ENCODE peak calls at places on chromosomes 5 and 9, in seven cellular contexts. One of them, this sample, is unnamed.

GRCh38 chr5:158992104-158992740 is 107.5 kb downstream of the EBF1 start:
- DNase-seq in SK-N-SH: no peak
- DNase-seq in GM12878: no peak
- DNase-seq in H1: no peak
- DNase-seq in Panc1: no peak
- DNase-seq in K562: no peak
- DNase-seq in HepG2: no peak
- DNase-seq in this sample: no peak

GRCh38 chr5:111689576-111689975 is 67.4 kb downstream of the NREP start:
- DNase-seq in SK-N-SH: no peak
- DNase-seq in GM12878: no peak
- DNase-seq in H1: no peak
- DNase-seq in Panc1: no peak
- DNase-seq in K562: no peak
- DNase-seq in HepG2: no peak
- DNase-seq in this sample: no peak

GRCh38 chr5:167555771-167556170 is 735.7 kb upstream of the WWC1 start:
- DNase-seq in SK-N-SH: no peak
- DNase-seq in GM12878: no peak
- DNase-seq in H1: no peak
- DNase-seq in Panc1: no peak
- DNase-seq in K562: no peak
- DNase-seq in HepG2: no peak
- DNase-seq in this sample: no peak

GRCh38 chr5:31119938-31120641 is 73.4 kb upstream of the CDH6 start:
- DNase-seq in SK-N-SH: no peak
- DNase-seq in GM12878: no peak
- DNase-seq in H1: no peak
- DNase-seq in Panc1: no peak
- DNase-seq in K562: no peak
- DNase-seq in HepG2: no peak
- DNase-seq in this sample: no peak

GRCh38 chr5:152817311-152817710 is 412.2 kb upstream of the NMUR2 start:
- DNase-seq in SK-N-SH: no peak
- DNase-seq in GM12878: no peak
- DNase-seq in H1: no peak
- DNase-seq in Panc1: no peak
- DNase-seq in K562: no peak
- DNase-seq in HepG2: no peak
- DNase-seq in this sample: no peak

GRCh38 chr9:4126996-4127395 is 172.9 kb downstream of the GLIS3 start:
- DNase-seq in SK-N-SH: no peak
- DNase-seq in GM12878: no peak
- DNase-seq in H1: no peak
- DNase-seq in Panc1: no peak
- DNase-seq in K562: no peak
- DNase-seq in HepG2: no peak
- DNase-seq in this sample: no peak

GRCh38 chr5:147327905-147328304 is 93.1 kb downstream of the STK32A start:
- DNase-seq in SK-N-SH: no peak
- DNase-seq in GM12878: no peak
- DNase-seq in H1: no peak
- DNase-seq in Panc1: no peak
- DNase-seq in K562: no peak
- DNase-seq in HepG2: no peak
- DNase-seq in this sample: no peak

GRCh38 chr5:147737921-147738320 is 44.6 kb downstream of the JAKMIP2 start:
- DNase-seq in SK-N-SH: no peak
- DNase-seq in GM12878: no peak
- DNase-seq in H1: no peak
- DNase-seq in Panc1: no peak
- DNase-seq in K562: no peak
- DNase-seq in HepG2: no peak
- DNase-seq in this sample: no peak

GRCh38 chr9:83430681-83431080 is 107.5 kb downstream of the FRMD3 start:
- DNase-seq in SK-N-SH: no peak
- DNase-seq in GM12878: no peak
- DNase-seq in H1: no peak
- DNase-seq in Panc1: no peak
- DNase-seq in K562: no peak
- DNase-seq in HepG2: no peak
- DNase-seq in this sample: no peak

GRCh38 chr5:148996270-148996669 is 66.6 kb downstream of the SH3TC2 start:
- DNase-seq in SK-N-SH: no peak
- DNase-seq in GM12878: no peak
- DNase-seq in H1: no peak
- DNase-seq in Panc1: no peak
- DNase-seq in K562: no peak
- DNase-seq in HepG2: no peak
- DNase-seq in this sample: no peak

GRCh38 chr5:1860949-1861348 is 21.8 kb downstream of the IRX4 start:
- DNase-seq in SK-N-SH: no peak
- DNase-seq in GM12878: no peak
- DNase-seq in H1: no peak
- DNase-seq in Panc1: no peak
- DNase-seq in K562: no peak
- DNase-seq in HepG2: no peak
- DNase-seq in this sample: no peak

GRCh38 chr5:55429707-55430253 is 105.0 kb downstream of the PLPP1 start:
- DNase-seq in SK-N-SH: peak; percentile 35
- DNase-seq in GM12878: no peak
- DNase-seq in H1: no peak
- DNase-seq in Panc1: no peak
- DNase-seq in K562: no peak
- DNase-seq in HepG2: peak; percentile 84
- DNase-seq in this sample: no peak

GRCh38 chr9:127523312-127523851 is 72.1 kb downstream of the LRSAM1 start:
- DNase-seq in SK-N-SH: peak; percentile 68
- DNase-seq in GM12878: no peak
- DNase-seq in H1: peak; percentile 82
- DNase-seq in Panc1: no peak
- DNase-seq in K562: peak; percentile 75
- DNase-seq in HepG2: no peak
- DNase-seq in this sample: peak; percentile 50

GRCh38 chr5:127700237-127700766 is 2.9 kb upstream of the CCDC192 start:
- DNase-seq in SK-N-SH: no peak
- DNase-seq in GM12878: no peak
- DNase-seq in H1: no peak
- DNase-seq in Panc1: no peak
- DNase-seq in K562: no peak
- DNase-seq in HepG2: no peak
- DNase-seq in this sample: no peak

GRCh38 chr9:89007041-89007440 is 15.8 kb downstream of the S1PR3 start:
- DNase-seq in SK-N-SH: no peak
- DNase-seq in GM12878: no peak
- DNase-seq in H1: peak; percentile 38
- DNase-seq in Panc1: no peak
- DNase-seq in K562: no peak
- DNase-seq in HepG2: no peak
- DNase-seq in this sample: no peak

GRCh38 chr9:6090272-6090671 is 74.8 kb upstream of the RANBP6 start:
- DNase-seq in SK-N-SH: no peak
- DNase-seq in GM12878: no peak
- DNase-seq in H1: no peak
- DNase-seq in Panc1: no peak
- DNase-seq in K562: no peak
- DNase-seq in HepG2: no peak
- DNase-seq in this sample: no peak

GRCh38 chr9:73536403-73536802 is 384.7 kb downstream of the ANXA1 start:
- DNase-seq in SK-N-SH: no peak
- DNase-seq in GM12878: no peak
- DNase-seq in H1: no peak
- DNase-seq in Panc1: no peak
- DNase-seq in K562: no peak
- DNase-seq in HepG2: no peak
- DNase-seq in this sample: no peak

GRCh38 chr5:131109540-131110255 is 55.4 kb downstream of the HINT1 start:
- DNase-seq in SK-N-SH: peak; percentile 46
- DNase-seq in GM12878: peak; percentile 12
- DNase-seq in H1: no peak
- DNase-seq in Panc1: peak; percentile 17
- DNase-seq in K562: peak; percentile 18
- DNase-seq in HepG2: peak; percentile 17
- DNase-seq in this sample: peak; percentile 35
- TF ChIP-seq SIN3A in SK-N-SH: no peak
- TF ChIP-seq SIN3A in GM12878: no peak
- TF ChIP-seq SIN3A in H1: no peak
- TF ChIP-seq SIN3A in Panc1: no peak
- TF ChIP-seq SIN3A in K562: no peak
- TF ChIP-seq SIN3A in HepG2: no peak
- TF ChIP-seq SIN3A in this sample: no peak

GRCh38 chr9:108640211-108640610 is 215.6 kb downstream of the ACTL7B start:
- DNase-seq in SK-N-SH: no peak
- DNase-seq in GM12878: no peak
- DNase-seq in H1: no peak
- DNase-seq in Panc1: no peak
- DNase-seq in K562: no peak
- DNase-seq in HepG2: no peak
- DNase-seq in this sample: no peak
- TF ChIP-seq SIN3A in SK-N-SH: no peak
- TF ChIP-seq SIN3A in GM12878: no peak
- TF ChIP-seq SIN3A in H1: no peak
- TF ChIP-seq SIN3A in Panc1: no peak
- TF ChIP-seq SIN3A in K562: no peak
- TF ChIP-seq SIN3A in HepG2: no peak
- TF ChIP-seq SIN3A in this sample: no peak

GRCh38 chr9:87120610-87121009 is 173.3 kb upstream of the GAS1 start:
- DNase-seq in SK-N-SH: no peak
- DNase-seq in GM12878: no peak
- DNase-seq in H1: no peak
- DNase-seq in Panc1: no peak
- DNase-seq in K562: no peak
- DNase-seq in HepG2: no peak
- DNase-seq in this sample: no peak

GRCh38 chr9:87123830-87124229 is 176.5 kb upstream of the GAS1 start:
- DNase-seq in SK-N-SH: no peak
- DNase-seq in GM12878: no peak
- DNase-seq in H1: no peak
- DNase-seq in Panc1: no peak
- DNase-seq in K562: no peak
- DNase-seq in HepG2: no peak
- DNase-seq in this sample: no peak

GRCh38 chr9:87125819-87126218 is 178.5 kb upstream of the GAS1 start:
- DNase-seq in SK-N-SH: no peak
- DNase-seq in GM12878: no peak
- DNase-seq in H1: no peak
- DNase-seq in Panc1: no peak
- DNase-seq in K562: no peak
- DNase-seq in HepG2: no peak
- DNase-seq in this sample: no peak

GRCh38 chr9:87119328-87119881 is 172.1 kb upstream of the GAS1 start:
- DNase-seq in SK-N-SH: peak; percentile 75
- DNase-seq in GM12878: no peak
- DNase-seq in H1: no peak
- DNase-seq in Panc1: no peak
- DNase-seq in K562: no peak
- DNase-seq in HepG2: no peak
- DNase-seq in this sample: no peak

DNA sequence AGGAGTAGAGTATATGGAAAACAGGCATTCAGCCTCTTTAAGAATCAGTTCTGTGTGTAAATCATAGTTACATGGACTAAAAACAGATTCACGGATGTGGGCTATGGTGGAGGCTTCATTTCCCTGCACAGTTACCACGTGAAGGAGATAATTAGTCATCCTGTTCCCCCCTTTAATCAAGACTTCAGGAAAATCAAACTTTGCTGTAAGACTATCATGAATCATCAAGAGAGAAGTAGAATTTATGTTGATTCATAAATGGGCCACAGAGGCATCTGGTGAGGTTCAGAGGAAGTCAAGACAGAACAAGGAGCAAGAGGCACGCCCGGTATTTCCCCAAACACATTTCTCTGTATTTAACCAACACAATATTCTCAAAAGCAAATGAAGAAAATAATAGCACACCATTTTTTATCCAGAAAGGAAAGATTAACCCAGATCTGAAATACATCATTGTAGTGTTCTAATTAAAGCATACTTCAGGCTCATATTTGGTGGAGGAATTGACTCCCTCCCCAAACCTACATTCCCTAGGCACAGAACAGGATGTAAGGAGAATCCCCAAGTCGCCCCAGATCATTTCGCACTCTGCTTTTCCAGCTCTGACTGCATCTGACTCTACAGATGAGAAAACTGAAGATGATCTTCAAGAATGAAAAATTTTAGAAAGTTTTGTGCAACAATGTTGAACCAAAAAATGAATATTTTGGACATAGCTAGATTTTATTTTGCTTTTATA is 175.8 kb upstream of the GAS1 start:
- DNase-seq in SK-N-SH: no peak
- DNase-seq in GM12878: no peak
- DNase-seq in H1: no peak
- DNase-seq in Panc1: no peak
- DNase-seq in K562: no peak
- DNase-seq in HepG2: no peak
- DNase-seq in this sample: no peak
- TF ChIP-seq SIN3A in SK-N-SH: peak; percentile 89
- TF ChIP-seq SIN3A in GM12878: no peak
- TF ChIP-seq SIN3A in H1: no peak
- TF ChIP-seq SIN3A in Panc1: no peak
- TF ChIP-seq SIN3A in K562: no peak
- TF ChIP-seq SIN3A in HepG2: no peak
- TF ChIP-seq SIN3A in this sample: no peak

GRCh38 chr9:94083384-94083783 is 880 bp upstream of the PTPDC1 start:
- DNase-seq in SK-N-SH: no peak
- DNase-seq in GM12878: no peak
- DNase-seq in H1: no peak
- DNase-seq in Panc1: no peak
- DNase-seq in K562: no peak
- DNase-seq in HepG2: no peak
- DNase-seq in this sample: no peak

GRCh38 chr9:94085062-94085639 is 887 bp downstream of the PTPDC1 start:
- DNase-seq in SK-N-SH: no peak
- DNase-seq in GM12878: no peak
- DNase-seq in H1: peak; percentile 53
- DNase-seq in Panc1: no peak
- DNase-seq in K562: no peak
- DNase-seq in HepG2: peak; percentile 59
- DNase-seq in this sample: peak; percentile 82

GRCh38 chr9:94086961-94087360 is 2.7 kb downstream of the PTPDC1 start:
- DNase-seq in SK-N-SH: no peak
- DNase-seq in GM12878: no peak
- DNase-seq in H1: no peak
- DNase-seq in Panc1: no peak
- DNase-seq in K562: no peak
- DNase-seq in HepG2: no peak
- DNase-seq in this sample: no peak

GRCh38 chr9:94084314-94084713 is at the start of gene PTPDC1:
- DNase-seq in SK-N-SH: peak; percentile 65
- DNase-seq in GM12878: no peak
- DNase-seq in H1: peak; percentile 77
- DNase-seq in Panc1: no peak
- DNase-seq in K562: peak; percentile 25
- DNase-seq in HepG2: peak; percentile 35
- DNase-seq in this sample: peak; percentile 77

DNA sequence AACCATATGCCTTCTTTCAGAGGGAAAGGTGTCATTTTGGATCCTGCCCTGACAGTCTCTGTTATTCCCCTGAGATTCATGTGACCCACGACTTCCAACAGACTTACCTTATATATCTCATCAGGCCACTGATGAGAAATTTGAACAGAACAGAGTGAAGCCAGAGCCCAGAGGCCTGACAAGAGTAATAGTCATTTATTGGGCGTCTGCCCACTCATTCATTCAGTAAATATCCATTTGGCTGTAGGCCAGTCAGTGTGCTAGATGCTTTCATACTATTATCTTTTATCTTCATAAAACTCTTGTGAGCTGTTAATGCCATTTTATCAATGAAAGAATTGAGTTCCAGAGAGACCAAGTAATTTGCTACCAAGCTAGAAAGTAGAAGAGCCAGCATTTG is 2.2 kb downstream of the PTPDC1 start:
- DNase-seq in SK-N-SH: peak; percentile 59
- DNase-seq in GM12878: no peak
- DNase-seq in H1: no peak
- DNase-seq in Panc1: no peak
- DNase-seq in K562: no peak
- DNase-seq in HepG2: no peak
- DNase-seq in this sample: peak; percentile 31
- TF ChIP-seq SIN3A in SK-N-SH: peak; percentile 24
- TF ChIP-seq SIN3A in GM12878: no peak
- TF ChIP-seq SIN3A in H1: no peak
- TF ChIP-seq SIN3A in Panc1: no peak
- TF ChIP-seq SIN3A in K562: no peak
- TF ChIP-seq SIN3A in HepG2: no peak
- TF ChIP-seq SIN3A in this sample: no peak